ENCODE peak calls at places on chromosomes 12 and 14, in five cellular contexts. K, W, U, F and I are unnamed samples.

GRCh38 chr12:110347767-110348166 is 55.7 kb downstream of the ANAPC7 start:
- DNase-seq in U (no peak), F (no peak), W (no peak), K (no peak), I (no peak)

GRCh38 chr14:67734675-67735074 is 33.0 kb downstream of the RDH12 start:
- DNase-seq in F (no peak), W (peak), U (no peak), K (no peak), I (no peak)

GRCh38 chr12:2347844-2348476 is 295.2 kb downstream of the CACNA1C start:
- DNase-seq in U (no peak), F (no peak), K (no peak), W (no peak), I (no peak)

GRCh38 chr12:106442575-106442974 is 85.0 kb downstream of the POLR3B start:
- DNase-seq in U (no peak), W (no peak), K (no peak), F (no peak), I (no peak)

GRCh38 chr14:76829650-76830421 is 3.6 kb downstream of the LRRC74A start:
- DNase-seq in W (no peak), U (no peak), F (no peak), K (no peak), I (no peak)

GRCh38 chr12:7501031-7501585 is 2.5 kb downstream of the CD163 start:
- DNase-seq in W (no peak), U (no peak), K (peak), F (no peak), I (no peak)

GRCh38 chr14:71049435-71050147 is 142.3 kb downstream of the PCNX1 start:
- DNase-seq in F (no peak), U (no peak), W (no peak), K (no peak), I (no peak)

GRCh38 chr12:79373896-79374499 is 316.8 kb downstream of the PAWR start:
- DNase-seq in K (peak), W (no peak), U (no peak), F (no peak), I (no peak)

GRCh38 chr14:66117600-66117999 is 368.6 kb upstream of the CCDC196 start:
- DNase-seq in U (no peak), W (no peak), F (no peak), K (peak), I (no peak)